ENCODE peak calls at places on chromosomes 6 and 20, in four cellular contexts. E is upper lobe of right lung, X is A549, G is suprapubic skin. H is an unnamed sample.

GRCh38 chr6:26067367-26067766 is 19.9 kb upstream of the HFE start:
- DNase-seq in E (no peak), X (no peak), G (no peak), H (no peak)

GRCh38 chr6:152207915-152208714 is 400.6 kb downstream of the ESR1 start:
- DNase-seq in G (no peak), X (no peak), E (no peak), H (no peak)

GRCh38 chr6:12162203-12162602 is 128.0 kb upstream of the EDN1 start:
- DNase-seq in G (no peak), X (no peak), E (no peak), H (no peak)

GRCh38 chr6:73231986-73232391 is 6.7 kb upstream of the KHDC1L start:
- DNase-seq in X (no peak), E (no peak), G (no peak), H (no peak)

GRCh38 chr6:7532821-7533220 is 8.7 kb upstream of the DSP start:
- DNase-seq in G (no peak), E (no peak), X (no peak), H (no peak)

GRCh38 chr20:18632196-18632789 is 44.4 kb downstream of the DTD1 start:
- DNase-seq in E (peak), G (no peak), X (peak), H (peak)

GRCh38 chr6:292506-293184 is 358 bp downstream of the DUSP22 start:
- DNase-seq in E (peak), X (peak), G (peak), H (peak)

GRCh38 chr6:169342655-169343054 is 89.0 kb upstream of the THBS2 start:
- DNase-seq in E (no peak), G (no peak), X (no peak), H (no peak)

GRCh38 chr6:137095651-137096238 is 51.0 kb upstream of the IL20RA start:
- DNase-seq in X (no peak), G (no peak), E (no peak), H (no peak)

GRCh38 chr6:44514576-44515193 is 127.2 kb downstream of the CDC5L start:
- DNase-seq in X (no peak), E (peak), G (no peak), H (no peak)

GRCh38 chr20:11124849-11125505 is 451.2 kb upstream of the JAG1 start:
- DNase-seq in G (no peak), E (no peak), X (no peak), H (no peak)

GRCh38 chr6:89689732-89690131 is 51.2 kb upstream of the LYRM2 start:
- DNase-seq in G (no peak), E (no peak), X (no peak), H (no peak)

GRCh38 chr6:62803094-62803493 is 408.2 kb upstream of the FKBP1C start:
- DNase-seq in G (no peak), X (no peak), E (no peak), H (peak)

GRCh38 chr6:133333852-133334251 is 92.7 kb downstream of the EYA4 start:
- DNase-seq in E (no peak), X (no peak), G (no peak), H (no peak)

GRCh38 chr6:132063204-132063603 is 112.0 kb upstream of the CCN2 start:
- DNase-seq in X (no peak), G (no peak), E (no peak), H (no peak)

GRCh38 chr6:135869857-135870256 is 18.4 kb downstream of the PDE7B start:
- DNase-seq in G (no peak), E (no peak), X (no peak), H (no peak)

GRCh38 chr6:54252916-54253315 is 55.3 kb upstream of the TINAG start:
- DNase-seq in G (no peak), X (no peak), E (no peak), H (no peak)

GRCh38 chr20:63740070-63740500 is 509 bp downstream of the SLC2A4RG start:
- DNase-seq in G (no peak), E (peak), X (peak), H (peak)

GRCh38 chr6:90484903-90485302 is 102.0 kb downstream of the MAP3K7 start:
- DNase-seq in X (no peak), E (no peak), G (no peak), H (no peak)

GRCh38 chr6:105982761-105983600 is 103.2 kb upstream of the PRDM1 start:
- DNase-seq in X (no peak), G (no peak), E (no peak), H (no peak)

GRCh38 chr6:137136065-137136464 is 37.4 kb downstream of the IL22RA2 start:
- DNase-seq in X (no peak), G (no peak), E (no peak), H (no peak)

GRCh38 chr6:57222684-57223077 is 574 bp upstream of the RAB23 start:
- DNase-seq in X (no peak), G (no peak), E (no peak), H (no peak)

GRCh38 chr6:38750968-38751615 is 36.0 kb downstream of the DNAH8 start:
- DNase-seq in X (no peak), E (no peak), G (no peak), H (no peak)

GRCh38 chr6:167141667-167142432 is 15.9 kb downstream of the GPR31 start:
- DNase-seq in E (no peak), G (no peak), X (peak), H (no peak)

GRCh38 chr20:56625837-56626236 is 3.3 kb upstream of the TFAP2C start:
- DNase-seq in G (no peak), X (no peak), E (no peak), H (peak)

GRCh38 chr6:112575309-112575834 is 228.2 kb downstream of the RFPL4B start:
- DNase-seq in G (no peak), E (no peak), X (no peak), H (no peak)

GRCh38 chr6:74867286-74867685 is 338.6 kb downstream of the COL12A1 start:
- DNase-seq in G (no peak), E (no peak), X (no peak), H (no peak)

GRCh38 chr20:48489656-48490055 is 338.1 kb downstream of the PREX1 start:
- DNase-seq in E (no peak), G (no peak), X (no peak), H (no peak)

GRCh38 chr20:23340524-23340923 is 10.1 kb upstream of the NXT1 start:
- DNase-seq in G (no peak), E (no peak), X (peak), H (peak)

GRCh38 chr6:163711071-163711470 is 296.6 kb downstream of the QKI start:
- DNase-seq in E (no peak), G (no peak), X (no peak), H (no peak)

GRCh38 chr6:163712981-163713380 is 298.5 kb downstream of the QKI start:
- DNase-seq in E (no peak), G (no peak), X (no peak), H (no peak)

GRCh38 chr6:163710552-163710951 is 296.0 kb downstream of the QKI start:
- DNase-seq in X (no peak), E (no peak), G (no peak), H (no peak)

GRCh38 chr6:163712569-163712966 is 298.1 kb downstream of the QKI start:
- DNase-seq in E (no peak), X (no peak), G (no peak), H (no peak)

DNA sequence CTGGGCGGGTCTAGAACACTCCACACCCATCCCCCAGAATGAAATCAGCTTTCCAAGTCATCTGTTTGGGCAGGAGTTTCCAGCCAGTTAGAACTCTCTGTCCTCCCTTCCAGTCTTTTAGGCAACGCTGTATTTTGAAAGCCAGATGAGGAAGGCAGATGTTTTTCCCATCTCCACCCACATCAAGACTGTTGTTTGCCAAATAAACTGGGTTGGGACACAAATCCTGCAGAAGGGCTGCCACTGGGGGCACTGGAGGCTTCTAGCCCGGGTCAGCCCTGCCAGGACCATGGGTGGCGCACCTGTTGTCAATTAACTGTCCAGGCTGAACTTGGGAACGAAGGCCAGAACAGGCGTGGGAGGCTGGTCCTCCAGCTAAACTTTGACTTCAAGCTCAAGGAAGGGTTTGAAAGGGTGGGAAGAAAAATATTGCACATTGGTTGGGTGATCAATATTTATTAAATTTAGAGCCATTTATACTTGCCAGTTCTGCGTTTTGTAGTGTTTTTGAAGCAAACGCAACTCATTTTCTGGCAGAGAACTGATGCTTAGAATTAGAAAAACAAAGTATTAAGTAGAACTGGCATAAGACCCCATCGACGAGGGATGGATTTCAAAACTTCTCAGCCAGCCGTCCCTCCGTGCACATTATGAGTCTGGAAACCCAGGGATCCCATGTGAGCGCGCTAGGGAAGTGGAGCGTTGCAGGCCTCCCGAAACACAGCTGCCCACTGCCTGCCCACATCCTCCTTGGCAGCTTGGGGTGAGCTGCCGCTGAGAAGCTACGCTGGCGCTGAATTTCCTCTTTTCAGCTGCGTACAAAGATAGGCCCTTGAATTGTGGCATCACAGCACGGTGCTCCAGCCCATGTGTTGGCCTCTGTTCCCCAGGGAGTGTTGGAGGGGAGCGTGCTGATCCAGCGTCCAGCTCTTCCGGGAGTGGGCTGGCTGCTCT is 297.4 kb downstream of the QKI start:
- DNase-seq in E (peak), X (peak), G (peak), H (no peak)
- TF ChIP-seq CTCF in E (peak), X (no peak), G (no peak), H (no peak)

GRCh38 chr6:5996701-5997419 is 9.9 kb downstream of the NRN1 start:
- DNase-seq in E (no peak), X (no peak), G (no peak), H (no peak)

GRCh38 chr6:5998741-5999687 is 7.7 kb downstream of the NRN1 start:
- DNase-seq in G (no peak), X (no peak), E (no peak), H (no peak)

GRCh38 chr6:5995705-5996686 is 10.7 kb downstream of the NRN1 start:
- DNase-seq in G (no peak), E (peak), X (no peak), H (peak)

GRCh38 chr6:5998236-5998635 is 8.5 kb downstream of the NRN1 start:
- DNase-seq in G (no peak), E (no peak), X (no peak), H (no peak)

DNA sequence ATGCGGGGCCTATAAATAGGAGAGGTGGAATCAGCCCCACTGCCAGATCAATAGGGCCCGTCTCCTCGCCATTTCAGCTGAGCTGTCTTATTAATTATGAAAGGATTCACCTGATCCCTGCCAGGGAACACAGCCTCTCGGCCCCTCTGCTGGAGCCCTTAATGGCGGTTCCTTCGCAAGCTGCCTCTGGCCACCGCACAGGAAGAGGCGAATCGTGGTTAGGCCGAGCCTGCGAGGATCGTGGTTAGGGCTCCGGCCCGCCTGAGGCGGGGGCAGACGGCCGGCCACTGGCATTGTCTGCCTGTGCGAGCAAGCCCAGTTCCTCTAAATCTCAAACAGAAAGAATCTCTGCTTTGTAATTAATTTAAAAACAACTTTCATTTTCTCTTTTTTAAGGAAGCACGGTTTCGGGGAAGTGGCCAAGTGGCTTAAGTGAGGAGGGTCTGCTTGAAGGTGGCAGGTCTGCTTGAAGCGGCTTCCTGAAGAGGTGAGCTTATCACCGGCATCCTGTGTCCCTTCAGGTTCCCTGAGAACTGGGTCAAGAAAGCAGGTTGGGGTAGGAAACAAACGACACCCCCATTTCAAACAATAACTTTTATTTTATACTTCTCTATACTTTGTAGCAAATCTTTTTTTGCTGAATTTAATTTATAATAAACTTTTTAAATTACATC is 9.2 kb downstream of the NRN1 start:
- DNase-seq in G (no peak), X (no peak), E (peak), H (no peak)
- H3K27ac ChIP-seq in G (peak), X (no peak), E (peak), H (peak)

GRCh38 chr6:124793406-124793805 is 168.8 kb upstream of the RNF217 start:
- DNase-seq in E (no peak), G (no peak), X (no peak), H (no peak)

GRCh38 chr6:124798942-124799496 is 163.2 kb upstream of the RNF217 start:
- DNase-seq in X (no peak), E (no peak), G (no peak), H (no peak)

GRCh38 chr6:124792386-124792785 is 169.9 kb upstream of the RNF217 start:
- DNase-seq in G (no peak), X (no peak), E (no peak), H (no peak)

GRCh38 chr6:124799638-124800037 is 162.6 kb upstream of the RNF217 start:
- DNase-seq in G (no peak), E (no peak), X (no peak), H (no peak)

GRCh38 chr6:124795879-124796838 is 166.1 kb upstream of the RNF217 start:
- DNase-seq in E (no peak), X (no peak), G (no peak), H (no peak)
- TF ChIP-seq CTCF in E (peak), X (peak), G (no peak), H (peak)

GRCh38 chr20:33407251-33407650 is 5.9 kb upstream of the CDK5RAP1 start:
- DNase-seq in G (no peak), E (no peak), X (no peak), H (no peak)
- H3K27ac ChIP-seq in G (no peak), E (no peak), X (no peak), H (no peak)